ENCODE peak calls at places on chromosomes 3 and 15, in six cellular contexts. N is ovary, Y is transverse colon, L is lower lobe of right lung, R is heart right ventricle, V is tibial nerve. M is an unnamed sample.
A peak's percentile ranks its signal among the peaks of the same experiment; 100 is the strongest.

GRCh38 chr3:63279442-63279841 is 1.3 kb downstream of the SYNPR start:
- DNase-seq in L (no peak), V (no peak), Y (no peak), R (no peak), N (no peak), M (no peak)

GRCh38 chr3:15964605-15965061 is 166.9 kb upstream of the ANKRD28 start:
- DNase-seq in Y (no peak), R (no peak), V (peak; percentile 21), L (no peak), N (peak; percentile 44), M (no peak)

GRCh38 chr3:196471551-196471950 is 32.0 kb downstream of the RNF168 start:
- DNase-seq in Y (no peak), R (no peak), N (no peak), L (no peak), V (no peak), M (no peak)

GRCh38 chr3:147420361-147421183 is 11.4 kb downstream of the ZIC1 start:
- DNase-seq in L (no peak), N (no peak), Y (no peak), V (no peak), R (no peak), M (no peak)

GRCh38 chr3:39166134-39166710 is 12.8 kb upstream of the CSRNP1 start:
- DNase-seq in R (no peak), Y (no peak), N (no peak), V (no peak), L (no peak), M (no peak)

GRCh38 chr15:57777034-57777433 is 70.5 kb downstream of the POLR2M start:
- DNase-seq in R (no peak), V (no peak), Y (no peak), L (no peak), N (no peak), M (no peak)

GRCh38 chr3:112111785-112112402 is 21.2 kb downstream of the GCSAM start:
- DNase-seq in N (no peak), Y (peak; percentile 60), V (peak; percentile 53), R (no peak), L (no peak), M (no peak)

GRCh38 chr3:14175383-14176037 is 2.9 kb downstream of the XPC start:
- DNase-seq in R (no peak), Y (no peak), V (no peak), N (no peak), L (no peak), M (no peak)

GRCh38 chr3:85939026-85939616 is 980.3 kb downstream of the CADM2 start:
- DNase-seq in N (no peak), L (no peak), R (no peak), V (no peak), Y (no peak), M (no peak)

DNA sequence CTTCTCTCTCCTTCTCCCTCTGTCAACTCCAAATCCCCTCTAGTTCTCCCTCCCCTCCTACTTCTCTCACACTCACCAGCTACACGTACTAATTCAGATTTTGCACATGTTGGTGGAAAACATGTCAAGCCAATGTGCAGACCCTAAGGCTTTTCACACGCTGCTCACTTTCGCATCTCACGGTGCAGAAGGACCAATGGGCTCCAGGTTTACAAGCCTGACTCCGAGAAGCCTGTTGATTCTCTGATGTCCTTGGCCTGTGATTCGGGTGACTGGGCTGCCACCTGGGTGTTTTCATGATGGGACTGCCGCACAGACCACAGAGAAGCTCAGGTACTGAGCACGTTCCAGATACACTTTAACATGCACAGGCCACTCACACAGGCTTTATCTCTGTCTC is 3.7 kb downstream of the FOXL2NB start:
- DNase-seq in V (no peak), Y (no peak), N (peak; percentile 11), L (no peak), R (no peak), M (no peak)
- H3K27ac ChIP-seq in V (no peak overlapping the region), Y (no peak overlapping the region), N (peak overlapping the region; percentile 100), L (no peak overlapping the region), R (no peak overlapping the region), M (no peak overlapping the region)

DNA sequence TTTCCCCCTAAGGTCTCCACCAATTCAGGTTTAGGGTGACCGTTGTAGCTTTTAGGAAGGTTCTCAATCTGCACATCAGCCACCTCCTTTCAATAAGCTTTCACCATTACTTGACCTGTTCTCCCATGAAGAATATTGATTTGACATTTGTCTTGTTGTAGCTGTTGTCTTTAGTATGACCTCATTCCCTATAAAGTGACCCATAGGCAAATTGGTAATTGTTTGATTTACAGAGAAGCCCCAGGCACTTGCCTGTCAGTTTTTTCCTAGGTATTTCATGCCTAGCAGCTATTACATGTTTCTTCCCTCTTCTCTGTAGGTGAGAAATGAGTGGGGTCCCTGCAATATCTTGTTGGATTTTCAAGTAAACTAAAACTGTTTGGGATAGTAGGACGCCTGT is 36.0 kb downstream of the CHD2 start:
- DNase-seq in R (no peak), Y (no peak), N (no peak), L (no peak), V (no peak), M (no peak)
- H3K36me3 ChIP-seq in R (peaks cover 99% of the 10 kb centered on the region), Y (no peaks in the 10 kb centered on the region), N (no peaks in the 10 kb centered on the region), L (peaks cover 97% of the 10 kb centered on the region), V (peaks cover 2% of the 10 kb centered on the region), M (peaks cover 96% of the 10 kb centered on the region)

GRCh38 chr15:25810631-25811077 is 52.5 kb downstream of the ATP10A start:
- DNase-seq in R (no peak), Y (no peak), N (no peak), V (no peak), L (no peak), M (no peak)
- H3K27ac ChIP-seq in R (no peak overlapping the region), Y (no peak overlapping the region), N (no peak overlapping the region), V (no peak overlapping the region), L (no peak overlapping the region), M (no peak overlapping the region)

GRCh38 chr15:65884511-65884910 is 15.2 kb downstream of the RAB11A start:
- DNase-seq in Y (no peak), L (no peak), N (no peak), R (no peak), V (no peak), M (no peak)

GRCh38 chr15:65885668-65886218 is 16.5 kb downstream of the RAB11A start:
- DNase-seq in R (no peak), V (no peak), L (no peak), Y (no peak), N (no peak), M (no peak)

GRCh38 chr15:65883571-65883970 is 14.3 kb downstream of the RAB11A start:
- DNase-seq in L (no peak), Y (no peak), V (no peak), N (no peak), R (no peak), M (no peak)

GRCh38 chr15:65877752-65878151 is 8.5 kb downstream of the RAB11A start:
- DNase-seq in N (no peak), V (no peak), L (no peak), Y (no peak), R (no peak), M (no peak)

DNA sequence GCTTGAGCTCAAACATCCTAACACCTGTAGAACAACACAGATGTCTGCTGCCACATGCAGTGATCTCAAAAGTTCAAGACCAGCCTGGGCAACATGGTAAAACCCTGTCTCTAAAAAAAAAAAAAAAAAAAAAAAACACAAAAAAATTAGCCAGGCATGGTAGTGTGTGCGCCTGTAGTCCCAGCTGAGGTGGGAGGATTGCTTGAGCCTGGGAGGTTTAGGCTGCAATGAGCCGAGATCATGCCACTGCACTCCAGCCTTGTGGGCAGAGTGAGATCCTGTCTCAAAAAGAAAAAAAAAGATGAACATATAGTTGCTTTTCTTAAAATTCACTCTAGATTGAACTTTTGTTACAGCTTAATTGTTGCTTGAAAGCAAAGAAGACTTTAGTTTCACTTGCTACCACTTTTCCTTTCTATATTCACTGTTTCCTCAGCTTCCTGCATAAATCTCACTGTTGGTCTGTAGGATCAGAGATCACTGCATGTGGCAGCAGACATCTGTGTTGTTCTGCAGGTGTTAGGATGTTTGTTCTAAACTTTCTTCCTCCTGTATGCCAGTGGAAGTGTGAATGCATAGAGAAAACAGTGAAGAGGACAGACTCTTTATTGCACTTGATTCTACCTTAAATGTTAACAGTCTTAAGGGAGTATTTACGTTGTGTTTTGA is 12.6 kb downstream of the RAB11A start:
- DNase-seq in L (no peak), N (no peak), Y (no peak), R (no peak), V (no peak), M (no peak)
- H3K36me3 ChIP-seq in L (peaks cover 99% of the 10 kb centered on the region), N (no peaks in the 10 kb centered on the region), Y (peaks cover 1% of the 10 kb centered on the region), R (peaks cover 100% of the 10 kb centered on the region), V (no peaks in the 10 kb centered on the region), M (peaks cover 68% of the 10 kb centered on the region)

DNA sequence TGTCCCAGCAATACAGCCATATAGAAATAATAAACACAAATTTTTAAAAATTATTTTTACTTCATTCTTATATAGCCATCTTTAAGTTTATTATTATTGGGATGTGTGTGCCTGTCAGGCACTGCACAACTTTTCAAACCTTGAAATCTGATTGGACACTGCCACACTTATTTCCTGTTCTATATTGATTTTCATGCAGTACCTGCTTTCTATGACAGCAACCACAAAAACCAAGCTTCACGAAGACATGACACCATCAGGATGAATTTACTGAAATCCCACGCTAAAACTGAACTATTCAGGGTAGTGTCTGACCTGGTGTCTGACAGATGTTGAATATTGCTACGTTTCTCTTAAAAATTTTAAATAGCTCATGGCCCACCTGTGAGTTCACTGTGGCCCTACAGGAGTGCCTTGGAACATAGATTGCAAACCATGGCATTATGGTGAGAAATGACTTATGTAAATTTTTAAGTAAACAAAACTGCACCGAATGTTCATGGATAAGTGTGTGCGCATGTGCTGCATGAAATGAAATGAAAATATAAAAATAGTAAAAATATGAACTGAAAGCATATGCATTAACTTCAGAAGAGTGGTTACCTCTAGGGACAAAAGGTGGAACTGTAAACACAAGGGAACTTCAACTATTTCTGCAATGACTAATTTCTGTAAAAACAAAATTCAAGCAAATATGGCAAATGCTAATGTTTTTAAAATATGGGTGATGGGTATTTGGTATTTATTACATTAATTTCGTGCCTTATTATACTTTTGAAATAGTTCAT is 152.3 kb downstream of the ZBTB20 start:
- DNase-seq in Y (no peak), R (no peak), L (no peak), N (no peak), V (no peak), M (no peak)
- H3K27ac ChIP-seq in Y (no peak overlapping the region), R (no peak overlapping the region), L (no peak overlapping the region), N (no peak overlapping the region), V (no peak overlapping the region), M (no peak overlapping the region)

GRCh38 chr3:129482721-129483120 is 42.7 kb downstream of the IFT122 start:
- DNase-seq in N (no peak), Y (no peak), R (no peak), V (no peak), L (no peak), M (no peak)
- H3K36me3 ChIP-seq in N (peaks cover 3% of the 10 kb centered on the region), Y (no peaks in the 10 kb centered on the region), R (peaks cover 31% of the 10 kb centered on the region), V (peaks cover 3% of the 10 kb centered on the region), L (peaks cover 42% of the 10 kb centered on the region), M (no peaks in the 10 kb centered on the region)

GRCh38 chr3:12900885-12901411 is 59.6 kb upstream of the RPL32 start:
- DNase-seq in R (no peak), N (no peak), Y (no peak), V (no peak), L (peak; percentile 35), M (no peak)

GRCh38 chr3:12902181-12902999 is 61.0 kb upstream of the RPL32 start:
- DNase-seq in R (no peak), V (no peak), L (peak; percentile 54), N (no peak), Y (no peak), M (no peak)

GRCh38 chr3:12903000-12903800 is 61.8 kb upstream of the RPL32 start:
- DNase-seq in L (no peak), R (no peak), V (no peak), N (no peak), Y (no peak), M (no peak)

GRCh38 chr3:12903881-12904280 is 62.5 kb upstream of the RPL32 start:
- DNase-seq in N (no peak), Y (no peak), R (no peak), L (peak; percentile 39), V (no peak), M (peak; percentile 61)

GRCh38 chr3:12901631-12902045 is 60.3 kb upstream of the RPL32 start:
- DNase-seq in L (peak; percentile 14), N (no peak), Y (no peak), R (no peak), V (no peak), M (no peak)
- H3K27ac ChIP-seq in L (no peak overlapping the region), N (no peak overlapping the region), Y (no peak overlapping the region), R (no peak overlapping the region), V (peak overlapping the region; percentile 8), M (no peak overlapping the region)